ENCODE peak calls at places on chromosomes 7 and 10, in five cellular contexts. M is pancreas, D is PC-3, U is uterus, S is OCI-LY7. X is an unnamed sample. For H3K36me3, the result is how much of the 10 kb centered on the place peaks cover.

GRCh38 chr7:50660830-50661175 is 95.6 kb upstream of the DDC start:
- DNase-seq in M (no peak), D (no peak), U (no peak), S (no peak), X (no peak)

GRCh38 chr10:5971315-5971832 is 6.0 kb downstream of the IL15RA start:
- DNase-seq in M (peak), D (peak), U (peak), S (no peak), X (no peak)

GRCh38 chr7:124718032-124718766 is 47.4 kb downstream of the GPR37 start:
- DNase-seq in M (no peak), D (peak), U (no peak), S (no peak), X (no peak)

GRCh38 chr7:47896809-47897423 is 51.4 kb downstream of the PKD1L1 start:
- DNase-seq in M (no peak), D (no peak), U (no peak), S (no peak), X (no peak)

GRCh38 chr7:74023037-74023436 is 4.9 kb upstream of the ELN start:
- DNase-seq in M (no peak), D (peak), U (peak), S (no peak), X (no peak)

GRCh38 chr7:128017880-128018845 is 13.1 kb downstream of the LRRC4 start:
- DNase-seq in M (no peak), D (peak), U (no peak), S (no peak), X (no peak)

GRCh38 chr7:14841850-14842249 is 60.7 kb downstream of the DGKB start:
- DNase-seq in M (no peak), D (peak), U (no peak), S (no peak), X (no peak)

GRCh38 chr10:3398825-3399646 is 226.5 kb upstream of the PITRM1 start:
- DNase-seq in M (no peak), D (peak), U (no peak), S (no peak), X (no peak)

GRCh38 chr10:97584060-97584797 is at the start of gene HOGA1:
- DNase-seq in M (peak), D (peak), U (peak), S (no peak), X (no peak)

GRCh38 chr7:1271656-1272055 is 39.0 kb downstream of the UNCX start:
- DNase-seq in M (no peak), D (no peak), U (no peak), S (no peak), X (no peak)

GRCh38 chr10:5518143-5518542 is 6.6 kb upstream of the CALML3 start:
- DNase-seq in M (no peak), D (peak), U (no peak), S (no peak), X (no peak)

GRCh38 chr7:112137141-112138101 is 68.8 kb downstream of the DOCK4 start:
- DNase-seq in M (no peak), D (peak), U (no peak), S (no peak), X (no peak)

GRCh38 chr7:131540491-131541162 is 15.8 kb downstream of the PODXL start:
- DNase-seq in M (peak), D (peak), U (peak), S (no peak), X (no peak)

GRCh38 chr7:25095516-25096345 is 29.3 kb downstream of the CYCS start:
- DNase-seq in M (no peak), D (no peak), U (no peak), S (no peak), X (no peak)

GRCh38 chr7:157432957-157433576 is 96.3 kb downstream of the DNAJB6 start:
- DNase-seq in M (peak), D (peak), U (no peak), S (peak), X (peak)

GRCh38 chr10:110857265-110858158 is 14.2 kb upstream of the PDCD4 start:
- DNase-seq in M (peak), D (no peak), U (peak), S (peak), X (peak)

GRCh38 chr10:16853809-16854208 is 36.6 kb upstream of the RSU1 start:
- DNase-seq in M (no peak), D (no peak), U (no peak), S (no peak), X (no peak)

GRCh38 chr10:78408671-78409472 is 375.2 kb downstream of the RPS24 start:
- DNase-seq in M (peak), D (peak), U (peak), S (no peak), X (no peak)

GRCh38 chr7:19122018-19122588 is 4.7 kb upstream of the TWIST1 start:
- DNase-seq in M (no peak), D (peak), U (no peak), S (peak), X (no peak)

GRCh38 chr7:7548407-7548806 is 12.7 kb upstream of the COL28A1 start:
- DNase-seq in M (no peak), D (no peak), U (no peak), S (no peak), X (no peak)

GRCh38 chr7:100367676-100368613 is 5.3 kb upstream of the PILRA start:
- DNase-seq in M (no peak), D (no peak), U (no peak), S (peak), X (no peak)

GRCh38 chr10:90193240-90193985 is 492.0 kb downstream of the KIF20B start:
- DNase-seq in M (no peak), D (peak), U (no peak), S (no peak), X (no peak)

GRCh38 chr7:98200364-98200763 is 10.9 kb upstream of the BHLHA15 start:
- DNase-seq in M (no peak), D (no peak), U (no peak), S (peak), X (no peak)

GRCh38 chr7:46215987-46216567 is 295.0 kb upstream of the IGFBP3 start:
- DNase-seq in M (peak), D (no peak), U (no peak), S (no peak), X (no peak)

GRCh38 chr10:124545346-124545745 is 83.7 kb downstream of the LHPP start:
- DNase-seq in M (no peak), D (no peak), U (no peak), S (peak), X (no peak)

GRCh38 chr7:102042016-102042656 is 224.7 kb downstream of the CUX1 start:
- DNase-seq in M (no peak), D (peak), U (no peak), S (no peak), X (no peak)

GRCh38 chr7:23918856-23919255 is 208.8 kb downstream of the STK31 start:
- DNase-seq in M (no peak), D (no peak), U (no peak), S (no peak), X (no peak)

GRCh38 chr10:72045586-72045985 is 42.8 kb downstream of the SPOCK2 start:
- DNase-seq in M (no peak), D (no peak), U (no peak), S (no peak), X (no peak)

GRCh38 chr10:112899396-112900065 is 50.5 kb upstream of the TCF7L2 start:
- DNase-seq in M (peak), D (no peak), U (no peak), S (no peak), X (no peak)

GRCh38 chr7:84178013-84178412 is 16.6 kb downstream of the SEMA3A start:
- DNase-seq in M (no peak), D (peak), U (no peak), S (no peak), X (no peak)

GRCh38 chr10:49741108-49741995 is 20.8 kb downstream of the OGDHL start:
- DNase-seq in M (no peak), D (peak), U (no peak), S (no peak), X (no peak)

GRCh38 chr7:73615886-73616285 is 8.4 kb downstream of the MLXIPL start:
- DNase-seq in M (no peak), D (no peak), U (no peak), S (peak), X (no peak)

GRCh38 chr7:50068026-50068425 is 25.0 kb downstream of the ZPBP start:
- DNase-seq in M (peak), D (peak), U (no peak), S (peak), X (no peak)

GRCh38 chr7:77269360-77270075 is 69.9 kb upstream of the FGL2 start:
- DNase-seq in M (no peak), D (no peak), U (no peak), S (peak), X (no peak)

GRCh38 chr7:129078455-129078854 is 23.5 kb upstream of the TNPO3 start:
- DNase-seq in M (no peak), D (no peak), U (no peak), S (no peak), X (no peak)

GRCh38 chr10:119425102-119425880 is 117.2 kb downstream of the RGS10 start:
- DNase-seq in M (no peak), D (no peak), U (no peak), S (peak), X (no peak)

GRCh38 chr10:119426699-119427098 is 115.8 kb downstream of the RGS10 start:
- DNase-seq in M (no peak), D (no peak), U (no peak), S (no peak), X (no peak)

GRCh38 chr10:119428789-119429188 is 113.7 kb downstream of the RGS10 start:
- DNase-seq in M (no peak), D (no peak), U (no peak), S (no peak), X (no peak)

GRCh38 chr10:119425881-119426170 is 116.7 kb downstream of the RGS10 start:
- DNase-seq in M (no peak), D (no peak), U (no peak), S (no peak), X (no peak)

DNA sequence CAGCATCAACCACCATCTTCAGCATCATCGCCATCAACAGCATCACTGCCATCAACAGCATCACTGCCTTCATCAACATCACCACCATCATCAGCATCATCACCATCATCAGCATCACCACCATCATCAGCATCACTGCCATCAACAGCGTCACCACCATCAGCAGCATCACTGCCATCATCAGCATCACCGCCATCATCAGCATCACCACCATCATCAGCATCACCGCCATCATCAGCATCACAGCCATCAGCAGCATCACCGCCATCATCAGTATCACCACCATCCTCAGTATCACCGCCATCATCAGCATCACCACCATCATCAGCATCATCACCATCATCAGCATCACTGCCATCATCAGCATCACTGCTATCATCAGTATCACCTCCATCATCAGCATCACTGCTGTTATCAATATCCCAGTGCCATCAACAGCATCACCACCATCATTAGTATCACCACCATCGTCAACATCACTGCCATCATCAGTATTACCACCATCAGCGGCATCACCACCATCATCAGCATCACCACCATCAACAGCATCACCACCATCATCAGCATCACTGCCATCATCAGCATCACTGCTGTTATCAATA is 115.2 kb downstream of the RGS10 start:
- DNase-seq in M (no peak), D (no peak), U (no peak), S (no peak), X (no peak)
- H3K36me3 ChIP-seq in M (under half), D (under half), U (under half), S (under half), X (under half)

DNA sequence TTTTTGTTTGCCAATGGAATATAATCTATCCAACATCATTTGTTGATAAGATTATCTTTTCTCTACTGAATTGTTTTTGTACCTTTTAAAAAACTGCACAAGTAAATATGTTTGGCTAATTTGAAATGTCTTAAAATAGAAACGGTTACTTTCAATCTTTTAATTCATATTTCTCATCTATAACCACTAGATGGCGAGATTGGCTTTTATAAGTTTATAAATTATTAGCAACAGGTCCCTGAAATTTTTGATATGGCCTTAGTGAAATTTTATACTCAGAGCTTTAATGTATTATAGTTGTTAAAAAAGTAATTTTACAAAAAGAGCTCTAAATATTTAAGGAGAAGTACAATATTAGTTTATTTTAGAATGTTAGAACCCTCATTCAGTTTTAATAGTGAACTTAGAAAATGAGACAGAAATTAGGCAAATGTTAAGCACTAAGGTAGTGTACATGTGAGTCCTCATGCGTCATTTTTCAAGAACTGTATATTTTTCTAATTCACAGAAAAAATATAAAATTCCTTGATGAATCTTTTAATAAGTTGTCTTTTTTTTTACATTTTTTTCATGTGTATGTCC is 592.5 kb downstream of the ARL4A start:
- DNase-seq in M (no peak), D (peak), U (no peak), S (peak), X (no peak)
- TF ChIP-seq CTCF in M (peak), D (peak), U (peak), S (peak), X (peak)

DNA sequence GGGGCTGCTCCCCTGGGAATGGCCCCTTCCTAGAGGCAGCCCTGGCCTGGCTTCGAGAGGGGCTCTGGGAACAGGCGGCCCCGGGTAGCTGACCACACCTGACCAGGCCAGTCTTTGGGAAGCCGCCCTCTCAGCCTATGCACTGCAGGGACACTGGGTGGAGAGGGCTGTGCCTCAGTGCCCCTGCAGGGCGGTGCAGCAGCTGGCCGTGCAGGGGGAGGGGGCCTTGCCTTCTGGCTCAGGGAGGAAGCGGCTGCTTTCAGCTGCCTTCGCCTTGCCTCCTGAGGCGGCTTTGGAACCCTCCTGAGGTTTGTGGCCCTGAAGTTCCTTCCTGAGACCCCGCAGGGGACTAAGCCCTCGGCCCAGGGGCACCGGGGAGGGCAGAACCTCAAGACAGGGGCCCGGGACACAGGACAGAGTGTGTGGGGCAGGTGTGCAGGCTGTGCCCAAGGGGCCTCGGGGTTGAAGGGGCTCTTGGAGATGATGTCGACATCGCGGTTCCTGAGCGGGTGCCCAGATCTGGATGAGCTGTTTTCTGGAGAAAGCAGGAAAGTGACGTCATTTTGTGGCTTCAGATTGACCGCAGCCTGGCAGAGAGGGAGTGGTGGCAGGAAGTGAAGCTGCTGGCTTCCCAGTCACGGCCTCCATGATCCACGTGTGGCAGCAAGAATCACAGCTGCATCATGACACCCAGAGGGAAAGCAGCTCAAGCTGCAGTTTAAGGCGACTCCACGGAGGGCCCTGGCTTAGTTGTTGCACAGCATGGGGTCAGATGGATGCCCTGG is 17.7 kb downstream of the ADAM8 start:
- DNase-seq in M (no peak), D (peak), U (peak), S (no peak), X (peak)
- H3K27ac ChIP-seq in M (peak), D (peak), U (no peak), S (no peak), X (peak)

GRCh38 chr10:127036987-127037386 is 131.8 kb downstream of the DOCK1 start:
- DNase-seq in M (no peak), D (no peak), U (no peak), S (no peak), X (no peak)

GRCh38 chr10:127034790-127035189 is 129.6 kb downstream of the DOCK1 start:
- DNase-seq in M (no peak), D (no peak), U (no peak), S (no peak), X (no peak)

GRCh38 chr10:127034224-127034623 is 129.0 kb downstream of the DOCK1 start:
- DNase-seq in M (no peak), D (no peak), U (no peak), S (no peak), X (no peak)

GRCh38 chr10:127033569-127034175 is 128.4 kb downstream of the DOCK1 start:
- DNase-seq in M (no peak), D (no peak), U (no peak), S (no peak), X (no peak)

GRCh38 chr10:127035827-127036226 is 130.6 kb downstream of the DOCK1 start:
- DNase-seq in M (no peak), D (no peak), U (no peak), S (no peak), X (no peak)
- H3K36me3 ChIP-seq in M (under half), D (under half), U (under half), S (under half), X (under half)

DNA sequence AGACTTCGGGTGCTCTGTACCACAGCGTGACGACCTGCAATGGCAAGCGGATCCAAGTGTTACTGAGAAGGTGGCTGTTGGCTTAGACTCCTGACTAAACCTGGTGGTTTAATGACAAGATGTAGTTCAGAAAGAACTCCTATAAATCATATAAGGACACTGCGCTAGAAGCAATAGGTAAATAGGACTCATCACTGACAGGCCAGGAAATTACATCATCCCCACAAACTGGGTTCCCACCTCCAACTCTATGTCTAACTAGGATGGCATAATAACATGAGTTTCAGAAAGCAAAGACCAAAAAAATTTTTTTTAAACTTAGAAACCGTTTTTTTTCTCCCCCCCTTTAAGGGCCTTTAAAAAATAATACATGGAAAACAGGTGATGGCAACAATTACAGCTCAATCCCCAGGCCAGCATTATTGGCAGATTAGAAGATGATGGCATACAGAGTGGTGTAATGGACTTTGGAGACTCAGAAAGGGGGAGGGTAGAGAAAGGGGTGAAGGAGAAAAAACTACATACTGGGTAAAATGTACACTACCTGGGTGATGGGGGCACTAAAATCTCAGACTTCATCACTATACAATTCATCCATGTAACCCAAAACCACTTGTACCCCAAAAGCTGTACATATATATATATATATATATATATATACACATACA is 81.4 kb upstream of the FAM133B start:
- DNase-seq in M (no peak), D (peak), U (no peak), S (no peak), X (no peak)
- TF ChIP-seq CTCF in M (no peak), D (no peak), U (no peak), S (no peak), X (no peak)

DNA sequence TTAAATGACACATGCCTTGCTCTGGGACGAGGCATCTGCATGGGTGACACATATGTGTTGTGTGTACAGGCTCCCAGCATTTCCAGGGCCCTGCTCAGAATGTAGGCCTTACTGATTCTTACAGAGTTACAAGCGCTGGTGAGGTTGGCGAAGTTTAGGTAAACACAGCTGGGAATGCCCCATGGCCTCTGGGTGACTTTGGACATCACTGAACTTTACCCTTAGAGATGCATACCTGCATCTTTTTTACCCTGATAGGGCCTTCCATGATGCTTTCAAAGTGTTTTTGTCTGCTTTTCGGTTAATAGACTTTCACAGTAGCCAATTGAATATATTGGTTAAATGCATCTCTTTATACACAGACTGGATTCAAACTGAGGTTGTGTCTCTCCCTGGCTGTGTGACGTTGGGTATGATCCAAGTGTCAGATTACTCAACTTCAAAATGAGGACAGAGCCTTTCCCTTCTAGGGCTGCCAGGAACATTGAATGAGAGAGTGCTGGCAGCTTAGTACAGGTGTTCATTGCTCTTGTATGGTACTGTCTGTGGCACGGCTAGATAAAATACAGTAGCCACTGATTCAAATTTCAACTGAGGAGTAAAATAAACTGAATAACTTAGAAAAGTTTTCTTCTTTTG is 29.5 kb downstream of the EGFR start:
- DNase-seq in M (peak), D (peak), U (no peak), S (no peak), X (no peak)
- H3K27ac ChIP-seq in M (no peak), D (no peak), U (no peak), S (no peak), X (no peak)